ENCODE peak calls at places on chromosomes 2 and 18, in nine cellular contexts. One of them, this sample, is unnamed.

GRCh38 chr2:241298554-241299165 is 16.8 kb downstream of the HDLBP start:
- DNase-seq in globus pallidus: no peak
- DNase-seq in HCEC 1CT: no peak
- DNase-seq in brain microvascular endothelial cell: no peak
- DNase-seq in AG08396: no peak
- DNase-seq in effector memory CD4-positive, alpha-beta T cell: no peak
- DNase-seq in CD4-positive, alpha-beta T cell: no peak
- DNase-seq in left cardiac atrium: no peak
- DNase-seq in ascending aorta: no peak
- DNase-seq in this sample: no peak

GRCh38 chr18:7272268-7273049 is 41.6 kb downstream of the LRRC30 start:
- DNase-seq in brain microvascular endothelial cell: peak; percentile 67
- DNase-seq in globus pallidus: peak; percentile 72
- DNase-seq in effector memory CD4-positive, alpha-beta T cell: no peak
- DNase-seq in HCEC 1CT: peak; percentile 71
- DNase-seq in CD4-positive, alpha-beta T cell: no peak
- DNase-seq in AG08396: peak; percentile 44
- DNase-seq in left cardiac atrium: peak; percentile 82
- DNase-seq in ascending aorta: peak; percentile 72
- DNase-seq in this sample: peak; percentile 31

GRCh38 chr2:39118786-39119499 is 1.9 kb downstream of the SOS1 start:
- DNase-seq in HCEC 1CT: no peak
- DNase-seq in CD4-positive, alpha-beta T cell: no peak
- DNase-seq in AG08396: no peak
- DNase-seq in brain microvascular endothelial cell: no peak
- DNase-seq in left cardiac atrium: no peak
- DNase-seq in globus pallidus: no peak
- DNase-seq in effector memory CD4-positive, alpha-beta T cell: no peak
- DNase-seq in ascending aorta: no peak
- DNase-seq in this sample: peak; percentile 42

GRCh38 chr2:166373951-166374350 is 1.8 kb downstream of the SCN9A start:
- DNase-seq in left cardiac atrium: no peak
- DNase-seq in AG08396: peak; percentile 46
- DNase-seq in globus pallidus: no peak
- DNase-seq in brain microvascular endothelial cell: peak; percentile 91
- DNase-seq in ascending aorta: no peak
- DNase-seq in CD4-positive, alpha-beta T cell: no peak
- DNase-seq in HCEC 1CT: peak; percentile 80
- DNase-seq in effector memory CD4-positive, alpha-beta T cell: no peak
- DNase-seq in this sample: no peak

GRCh38 chr2:233689498-233689897 is 3.2 kb upstream of the UGT1A6 start:
- DNase-seq in ascending aorta: no peak
- DNase-seq in CD4-positive, alpha-beta T cell: no peak
- DNase-seq in HCEC 1CT: no peak
- DNase-seq in left cardiac atrium: no peak
- DNase-seq in AG08396: no peak
- DNase-seq in effector memory CD4-positive, alpha-beta T cell: no peak
- DNase-seq in brain microvascular endothelial cell: no peak
- DNase-seq in globus pallidus: no peak
- DNase-seq in this sample: no peak

GRCh38 chr2:173359231-173359630 is 4.6 kb downstream of the CDCA7 start:
- DNase-seq in AG08396: no peak
- DNase-seq in left cardiac atrium: no peak
- DNase-seq in HCEC 1CT: no peak
- DNase-seq in brain microvascular endothelial cell: no peak
- DNase-seq in CD4-positive, alpha-beta T cell: no peak
- DNase-seq in effector memory CD4-positive, alpha-beta T cell: no peak
- DNase-seq in ascending aorta: no peak
- DNase-seq in globus pallidus: no peak
- DNase-seq in this sample: no peak

GRCh38 chr2:152706477-152707020 is 10.7 kb downstream of the PRPF40A start:
- DNase-seq in CD4-positive, alpha-beta T cell: no peak
- DNase-seq in effector memory CD4-positive, alpha-beta T cell: no peak
- DNase-seq in HCEC 1CT: no peak
- DNase-seq in globus pallidus: no peak
- DNase-seq in ascending aorta: no peak
- DNase-seq in left cardiac atrium: no peak
- DNase-seq in AG08396: no peak
- DNase-seq in brain microvascular endothelial cell: no peak
- DNase-seq in this sample: no peak

GRCh38 chr2:174683392-174683759 is 80.9 kb downstream of the CHRNA1 start:
- DNase-seq in brain microvascular endothelial cell: peak; percentile 27
- DNase-seq in globus pallidus: peak; percentile 55
- DNase-seq in left cardiac atrium: no peak
- DNase-seq in CD4-positive, alpha-beta T cell: no peak
- DNase-seq in effector memory CD4-positive, alpha-beta T cell: no peak
- DNase-seq in ascending aorta: no peak
- DNase-seq in AG08396: peak; percentile 57
- DNase-seq in HCEC 1CT: peak; percentile 13
- DNase-seq in this sample: peak; percentile 67